ENCODE peak calls at places on chromosomes 12 and 14, in six cellular contexts. D, J, S, U, N and W are unnamed samples.

GRCh38 chr12:62817556-62818271 is 117.2 kb downstream of the PPM1H start:
- DNase-seq in U (peak), D (no peak), J (no peak), N (peak), S (no peak), W (no peak)

GRCh38 chr12:64833928-64834327 is 9.5 kb downstream of the TBC1D30 start:
- DNase-seq in N (no peak), S (no peak), U (no peak), J (no peak), D (no peak), W (no peak)

GRCh38 chr12:48000878-48001321 is 3.4 kb downstream of the COL2A1 start:
- DNase-seq in U (peak), N (peak), J (no peak), S (no peak), D (no peak), W (no peak)

GRCh38 chr12:96457191-96457930 is 32.0 kb upstream of the CFAP54 start:
- DNase-seq in D (no peak), S (no peak), N (no peak), U (no peak), J (no peak), W (no peak)

GRCh38 chr12:69157023-69157655 is 82.2 kb upstream of the CPSF6 start:
- DNase-seq in S (peak), U (peak), J (peak), N (peak), D (peak), W (peak)

GRCh38 chr12:109160433-109160832 is 44.0 kb downstream of the ACACB start:
- DNase-seq in S (no peak), D (no peak), U (no peak), N (no peak), J (no peak), W (no peak)

GRCh38 chr12:56046027-56046780 is 4.5 kb downstream of the RPS26 start:
- DNase-seq in S (no peak), N (no peak), U (no peak), J (no peak), D (no peak), W (no peak)

GRCh38 chr12:26939192-26939832 is 1.0 kb downstream of the FGFR1OP2 start:
- DNase-seq in D (no peak), N (no peak), S (no peak), U (no peak), J (peak), W (peak)

GRCh38 chr14:29798776-29799175 is 128.9 kb downstream of the PRKD1 start:
- DNase-seq in D (no peak), J (no peak), S (no peak), U (no peak), N (no peak), W (no peak)

GRCh38 chr14:75306917-75307699 is 28.5 kb downstream of the FOS start:
- DNase-seq in J (no peak), N (peak), U (no peak), S (peak), D (no peak), W (no peak)

GRCh38 chr14:31717294-31718085 is 156.3 kb downstream of the NUBPL start:
- DNase-seq in J (no peak), U (no peak), D (no peak), S (no peak), N (no peak), W (no peak)

GRCh38 chr12:11719678-11720099 is 70.2 kb downstream of the ETV6 start:
- DNase-seq in J (no peak), S (no peak), N (peak), U (no peak), D (peak), W (no peak)

GRCh38 chr12:45619736-45620135 is 109.8 kb upstream of the ARID2 start:
- DNase-seq in S (no peak), D (no peak), N (no peak), U (no peak), J (no peak), W (no peak)

GRCh38 chr14:52514046-52514811 is 38.1 kb downstream of the TXNDC16 start:
- DNase-seq in U (no peak), N (no peak), S (no peak), J (no peak), D (no peak), W (no peak)

GRCh38 chr14:100536141-100536540 is 51.1 kb downstream of the BEGAIN start:
- DNase-seq in U (no peak), J (no peak), N (no peak), D (no peak), S (no peak), W (no peak)

GRCh38 chr14:31760277-31760676 is 199.1 kb downstream of the NUBPL start:
- DNase-seq in U (no peak), J (no peak), D (no peak), N (no peak), S (no peak), W (no peak)

GRCh38 chr12:124545508-124546418 is 21.6 kb downstream of the NCOR2 start:
- DNase-seq in U (peak), N (no peak), D (peak), J (no peak), S (no peak), W (peak)

GRCh38 chr14:95361373-95362179 is 41.9 kb upstream of the CLMN start:
- DNase-seq in D (peak), N (no peak), S (no peak), U (no peak), J (peak), W (no peak)

GRCh38 chr14:59507063-59507751 is 22.9 kb downstream of the JKAMP start:
- DNase-seq in S (peak), N (peak), D (peak), J (peak), U (no peak), W (no peak)

GRCh38 chr12:34406996-34407300 is 384.7 kb downstream of the ALG10 start:
- DNase-seq in U (no peak), J (no peak), N (no peak), D (peak), S (no peak), W (no peak)

GRCh38 chr14:89926709-89927108 is 27.8 kb downstream of the EFCAB11 start:
- DNase-seq in J (no peak), S (no peak), N (peak), U (no peak), D (no peak), W (no peak)

GRCh38 chr12:104276192-104277131 is 27.1 kb upstream of the EID3 start:
- DNase-seq in J (peak), S (no peak), U (no peak), N (no peak), D (no peak), W (no peak)

GRCh38 chr14:77607741-77608302 is 8.6 kb downstream of the SPTLC2 start:
- DNase-seq in J (no peak), D (peak), S (no peak), U (no peak), N (no peak), W (no peak)

GRCh38 chr12:23424685-23425084 is 524.8 kb downstream of the SOX5 start:
- DNase-seq in N (no peak), S (no peak), D (no peak), U (no peak), J (no peak), W (no peak)

GRCh38 chr12:127515941-127516340 is 751.0 kb upstream of the TMEM132C start:
- DNase-seq in D (no peak), N (peak), U (no peak), J (no peak), S (no peak), W (no peak)

GRCh38 chr12:27243006-27243405 is 1.1 kb upstream of the STK38L start:
- DNase-seq in J (no peak), N (no peak), U (no peak), D (no peak), S (no peak), W (no peak)

GRCh38 chr14:58298880-58299664 is 717 bp downstream of the ARID4A start:
- DNase-seq in U (no peak), N (peak), D (peak), J (peak), S (no peak), W (no peak)

GRCh38 chr14:101072945-101073597 is 169.5 kb upstream of the RTL1 start:
- DNase-seq in N (peak), S (no peak), J (no peak), D (no peak), U (peak), W (no peak)

GRCh38 chr12:122641976-122642375 is 61.2 kb downstream of the HCAR2 start:
- DNase-seq in S (no peak), U (no peak), J (no peak), N (peak), D (no peak), W (no peak)

GRCh38 chr12:122067966-122068365 is 10.6 kb upstream of the MLXIP start:
- DNase-seq in U (no peak), N (peak), D (peak), S (no peak), J (peak), W (peak)

GRCh38 chr12:98532687-98533304 is 17.4 kb downstream of the TMPO start:
- DNase-seq in S (no peak), J (peak), U (no peak), N (peak), D (no peak), W (no peak)

GRCh38 chr14:103943673-103944072 is 1.3 kb upstream of the RD3L start:
- DNase-seq in S (no peak), J (no peak), U (no peak), N (no peak), D (no peak), W (no peak)

GRCh38 chr14:20714593-20715250 is 26.2 kb downstream of the ANG start:
- DNase-seq in N (peak), J (no peak), D (no peak), S (no peak), U (peak), W (no peak)